ENCODE peak calls at places on chromosomes 7 and 10, in ten cellular contexts. One of them, this sample, is unnamed.

GRCh38 chr7:101814081-101814995 is 3.1 kb upstream of the CUX1 start:
- DNase-seq in AG20443: peak; percentile 85
- DNase-seq in astrocyte: no peak
- DNase-seq in neuronal stem cell: peak; percentile 63
- DNase-seq in astrocyte of the spinal cord: peak; percentile 50
- DNase-seq in skeletal muscle cell: no peak
- DNase-seq in NCI-H2081: peak; percentile 56
- DNase-seq in nucleus accumbens: no peak
- DNase-seq in stimulated activated CD4-positive, alpha-beta T cell treated with anti-CD3 and anti-CD28 coated beads, Interleukin-15, amount 100 ng/mL, for 24 hours: peak; percentile 77
- DNase-seq in colonic mucosa: peak; percentile 72
- DNase-seq in this sample: peak; percentile 40

GRCh38 chr7:94298943-94299342 is 95.8 kb upstream of the COL1A2 start:
- DNase-seq in neuronal stem cell: no peak
- DNase-seq in skeletal muscle cell: peak; percentile 59
- DNase-seq in AG20443: peak; percentile 52
- DNase-seq in astrocyte of the spinal cord: peak; percentile 59
- DNase-seq in stimulated activated CD4-positive, alpha-beta T cell treated with anti-CD3 and anti-CD28 coated beads, Interleukin-15, amount 100 ng/mL, for 24 hours: no peak
- DNase-seq in astrocyte: peak; percentile 72
- DNase-seq in NCI-H2081: no peak
- DNase-seq in nucleus accumbens: no peak
- DNase-seq in colonic mucosa: no peak
- DNase-seq in this sample: no peak

GRCh38 chr7:15854841-15855576 is 168.5 kb upstream of the MEOX2 start:
- DNase-seq in nucleus accumbens: no peak
- DNase-seq in stimulated activated CD4-positive, alpha-beta T cell treated with anti-CD3 and anti-CD28 coated beads, Interleukin-15, amount 100 ng/mL, for 24 hours: no peak
- DNase-seq in skeletal muscle cell: no peak
- DNase-seq in colonic mucosa: no peak
- DNase-seq in neuronal stem cell: no peak
- DNase-seq in AG20443: no peak
- DNase-seq in NCI-H2081: no peak
- DNase-seq in astrocyte: peak; percentile 8
- DNase-seq in astrocyte of the spinal cord: no peak
- DNase-seq in this sample: no peak

GRCh38 chr7:46909601-46910051 is 672.3 kb downstream of the TNS3 start:
- DNase-seq in neuronal stem cell: no peak
- DNase-seq in stimulated activated CD4-positive, alpha-beta T cell treated with anti-CD3 and anti-CD28 coated beads, Interleukin-15, amount 100 ng/mL, for 24 hours: no peak
- DNase-seq in astrocyte: peak; percentile 89
- DNase-seq in nucleus accumbens: no peak
- DNase-seq in AG20443: peak; percentile 69
- DNase-seq in colonic mucosa: no peak
- DNase-seq in astrocyte of the spinal cord: peak; percentile 91
- DNase-seq in NCI-H2081: no peak
- DNase-seq in skeletal muscle cell: peak; percentile 62
- DNase-seq in this sample: no peak

GRCh38 chr10:5540886-5541285 is 16.1 kb downstream of the CALML3 start:
- DNase-seq in astrocyte: no peak
- DNase-seq in stimulated activated CD4-positive, alpha-beta T cell treated with anti-CD3 and anti-CD28 coated beads, Interleukin-15, amount 100 ng/mL, for 24 hours: no peak
- DNase-seq in skeletal muscle cell: no peak
- DNase-seq in AG20443: no peak
- DNase-seq in colonic mucosa: no peak
- DNase-seq in astrocyte of the spinal cord: no peak
- DNase-seq in neuronal stem cell: no peak
- DNase-seq in NCI-H2081: no peak
- DNase-seq in nucleus accumbens: no peak
- DNase-seq in this sample: no peak

GRCh38 chr10:70557876-70558275 is 44.7 kb downstream of the PRF1 start:
- DNase-seq in NCI-H2081: no peak
- DNase-seq in skeletal muscle cell: no peak
- DNase-seq in astrocyte of the spinal cord: no peak
- DNase-seq in astrocyte: no peak
- DNase-seq in nucleus accumbens: no peak
- DNase-seq in colonic mucosa: no peak
- DNase-seq in neuronal stem cell: no peak
- DNase-seq in AG20443: no peak
- DNase-seq in stimulated activated CD4-positive, alpha-beta T cell treated with anti-CD3 and anti-CD28 coated beads, Interleukin-15, amount 100 ng/mL, for 24 hours: no peak
- DNase-seq in this sample: no peak

GRCh38 chr7:152760384-152761115 is 998 bp downstream of the ACTR3B start:
- DNase-seq in colonic mucosa: no peak
- DNase-seq in stimulated activated CD4-positive, alpha-beta T cell treated with anti-CD3 and anti-CD28 coated beads, Interleukin-15, amount 100 ng/mL, for 24 hours: peak; percentile 7
- DNase-seq in neuronal stem cell: no peak
- DNase-seq in nucleus accumbens: no peak
- DNase-seq in NCI-H2081: no peak
- DNase-seq in astrocyte: no peak
- DNase-seq in astrocyte of the spinal cord: peak; percentile 31
- DNase-seq in AG20443: no peak
- DNase-seq in skeletal muscle cell: no peak
- DNase-seq in this sample: peak; percentile 31

GRCh38 chr7:101817031-101817929 is at the start of gene CUX1:
- DNase-seq in astrocyte of the spinal cord: no peak
- DNase-seq in neuronal stem cell: no peak
- DNase-seq in stimulated activated CD4-positive, alpha-beta T cell treated with anti-CD3 and anti-CD28 coated beads, Interleukin-15, amount 100 ng/mL, for 24 hours: peak; percentile 51
- DNase-seq in nucleus accumbens: no peak
- DNase-seq in AG20443: peak; percentile 52
- DNase-seq in astrocyte: no peak
- DNase-seq in NCI-H2081: no peak
- DNase-seq in skeletal muscle cell: no peak
- DNase-seq in colonic mucosa: peak; percentile 66
- DNase-seq in this sample: peak; percentile 78

GRCh38 chr10:28060031-28060607 is 61.2 kb upstream of the ODAD2 start:
- DNase-seq in colonic mucosa: no peak
- DNase-seq in skeletal muscle cell: no peak
- DNase-seq in astrocyte: no peak
- DNase-seq in neuronal stem cell: no peak
- DNase-seq in NCI-H2081: no peak
- DNase-seq in nucleus accumbens: no peak
- DNase-seq in AG20443: peak; percentile 28
- DNase-seq in stimulated activated CD4-positive, alpha-beta T cell treated with anti-CD3 and anti-CD28 coated beads, Interleukin-15, amount 100 ng/mL, for 24 hours: no peak
- DNase-seq in astrocyte of the spinal cord: no peak
- DNase-seq in this sample: no peak

GRCh38 chr7:114865564-114865963 is 56.3 kb upstream of the MDFIC start:
- DNase-seq in stimulated activated CD4-positive, alpha-beta T cell treated with anti-CD3 and anti-CD28 coated beads, Interleukin-15, amount 100 ng/mL, for 24 hours: peak; percentile 71
- DNase-seq in skeletal muscle cell: no peak
- DNase-seq in colonic mucosa: peak; percentile 46
- DNase-seq in nucleus accumbens: no peak
- DNase-seq in astrocyte of the spinal cord: peak; percentile 72
- DNase-seq in neuronal stem cell: peak; percentile 9
- DNase-seq in astrocyte: peak; percentile 38
- DNase-seq in AG20443: peak; percentile 69
- DNase-seq in NCI-H2081: peak; percentile 14
- DNase-seq in this sample: peak; percentile 49

GRCh38 chr10:131980757-131981428 is 830 bp downstream of the BNIP3 start:
- DNase-seq in neuronal stem cell: no peak
- DNase-seq in colonic mucosa: no peak
- DNase-seq in skeletal muscle cell: no peak
- DNase-seq in AG20443: no peak
- DNase-seq in astrocyte of the spinal cord: no peak
- DNase-seq in stimulated activated CD4-positive, alpha-beta T cell treated with anti-CD3 and anti-CD28 coated beads, Interleukin-15, amount 100 ng/mL, for 24 hours: peak; percentile 23
- DNase-seq in astrocyte: no peak
- DNase-seq in nucleus accumbens: no peak
- DNase-seq in NCI-H2081: no peak
- DNase-seq in this sample: peak; percentile 39

GRCh38 chr7:45689011-45689796 is 115.0 kb downstream of the ADCY1 start:
- DNase-seq in astrocyte: peak; percentile 89
- DNase-seq in colonic mucosa: peak; percentile 12
- DNase-seq in AG20443: peak; percentile 86
- DNase-seq in astrocyte of the spinal cord: peak; percentile 75
- DNase-seq in neuronal stem cell: no peak
- DNase-seq in NCI-H2081: no peak
- DNase-seq in nucleus accumbens: no peak
- DNase-seq in skeletal muscle cell: peak; percentile 24
- DNase-seq in stimulated activated CD4-positive, alpha-beta T cell treated with anti-CD3 and anti-CD28 coated beads, Interleukin-15, amount 100 ng/mL, for 24 hours: no peak
- DNase-seq in this sample: no peak